ENCODE peak calls at places on chromosomes 2 and 18, in eight cellular contexts. F is coronary artery; T is thoracic aorta; Q is heart right ventricle; C is fibroblast of mammary gland; D is IMR-90; B is CD4-positive, alpha-beta memory T cell; R is GM23338. J is an unnamed sample.

GRCh38 chr2:127382836-127383235 is 4.9 kb downstream of the MAP3K2 start:
- DNase-seq in F (no peak), T (no peak), Q (no peak), C (no peak), D (no peak), B (no peak), R (no peak), J (no peak)

GRCh38 chr18:6878881-6879280 is 149.4 kb downstream of the ARHGAP28 start:
- DNase-seq in F (no peak), T (no peak), Q (no peak), C (peak; percentile 23), D (no peak), B (no peak), R (peak; percentile 47), J (no peak)

GRCh38 chr2:228548230-228548629 is 366.7 kb upstream of the SPHKAP start:
- DNase-seq in F (no peak), T (no peak), Q (no peak), C (peak; percentile 72), D (peak; percentile 41), B (no peak), R (no peak), J (peak; percentile 55)

GRCh38 chr18:13302611-13303267 is 84.2 kb downstream of the LDLRAD4 start:
- DNase-seq in F (no peak), T (no peak), Q (no peak), C (no peak), D (no peak), B (no peak), R (no peak), J (no peak)

GRCh38 chr2:75607988-75608683 is 38.4 kb upstream of the MRPL19 start:
- DNase-seq in F (no peak), T (no peak), Q (no peak), C (no peak), D (no peak), B (no peak), R (peak; percentile 55), J (no peak)

GRCh38 chr2:10868465-10869314 is 43.0 kb upstream of the KCNF1 start:
- DNase-seq in F (no peak), T (no peak), Q (no peak), C (no peak), D (peak; percentile 64), B (no peak), R (no peak), J (no peak)

GRCh38 chr2:4673025-4673489 is 969.7 kb downstream of the DCDC2C start:
- DNase-seq in F (no peak), T (no peak), Q (no peak), C (peak; percentile 1), D (no peak), B (no peak), R (peak; percentile 3), J (no peak)

GRCh38 chr18:6811816-6812215 is 82.3 kb downstream of the ARHGAP28 start:
- DNase-seq in F (no peak), T (no peak), Q (no peak), C (no peak), D (peak; percentile 35), B (no peak), R (no peak), J (no peak)

GRCh38 chr2:219544567-219544966 is 739 bp downstream of the TMEM198 start:
- DNase-seq in F (no peak), T (no peak), Q (no peak), C (no peak), D (no peak), B (no peak), R (no peak), J (no peak)

GRCh38 chr2:54497738-54498680 is 41.9 kb downstream of the SPTBN1 start:
- DNase-seq in F (no peak), T (no peak), Q (no peak), C (peak; percentile 59), D (peak; percentile 23), B (no peak), R (peak; percentile 68), J (no peak)

GRCh38 chr2:189639003-189639609 is 22.2 kb upstream of the ASNSD1 start:
- DNase-seq in F (no peak), T (no peak), Q (no peak), C (no peak), D (no peak), B (no peak), R (no peak), J (no peak)
- H3K4me3 ChIP-seq in F (no peak overlapping the region), T (no peak overlapping the region), Q (no peak overlapping the region), C (no peak overlapping the region), D (no peak overlapping the region), B (no peak overlapping the region), R (no peak overlapping the region), J (no peak overlapping the region)

DNA sequence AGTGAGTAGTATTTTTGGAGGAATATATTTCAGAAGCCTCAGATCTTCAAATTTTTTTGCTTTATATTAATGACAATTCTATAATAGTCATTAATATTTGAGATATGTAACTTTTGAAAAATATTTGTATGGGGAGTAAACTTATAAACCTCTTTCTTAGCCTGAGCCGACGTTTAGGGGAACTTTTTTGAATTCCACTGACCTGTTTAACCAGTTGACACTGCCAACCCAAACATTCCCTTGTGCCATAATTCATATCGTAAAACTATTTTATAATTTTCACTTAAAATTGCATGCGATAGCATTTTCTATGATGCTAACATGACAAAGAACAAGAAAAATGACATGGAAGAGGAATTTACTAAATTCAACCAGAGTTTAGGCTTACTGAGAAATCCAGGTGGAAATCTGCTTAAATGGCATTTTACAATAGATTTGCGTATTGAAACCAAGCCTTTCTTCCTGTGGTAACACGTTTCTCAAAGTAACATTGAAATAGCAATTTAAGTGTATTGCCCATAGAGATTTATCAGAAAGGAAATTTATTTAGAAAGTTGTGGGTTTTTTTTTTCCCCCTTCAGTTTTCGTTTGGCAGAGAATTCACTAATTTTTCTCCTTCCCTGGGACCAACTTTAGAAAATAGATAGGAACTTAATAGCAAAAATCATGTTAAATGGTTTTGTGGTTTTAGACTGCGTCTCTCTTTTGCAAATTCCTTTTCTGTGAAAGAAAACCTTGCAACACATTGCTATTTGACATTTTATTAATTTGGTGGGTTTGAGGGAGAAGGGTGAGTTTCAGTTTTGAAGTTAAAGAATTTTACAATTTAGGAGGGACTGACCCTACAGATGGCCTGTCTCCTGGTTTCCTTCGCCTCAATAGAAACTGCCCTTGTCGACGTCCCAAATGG is 77.4 kb downstream of the TANC1 start:
- DNase-seq in F (no peak), T (no peak), Q (no peak), C (peak; percentile 18), D (peak; percentile 45), B (no peak), R (no peak), J (no peak)
- H3K4me3 ChIP-seq in F (no peak overlapping the region), T (peak overlapping the region; percentile 6), Q (no peak overlapping the region), C (no peak overlapping the region), D (no peak overlapping the region), B (no peak overlapping the region), R (no peak overlapping the region), J (no peak overlapping the region)

DNA sequence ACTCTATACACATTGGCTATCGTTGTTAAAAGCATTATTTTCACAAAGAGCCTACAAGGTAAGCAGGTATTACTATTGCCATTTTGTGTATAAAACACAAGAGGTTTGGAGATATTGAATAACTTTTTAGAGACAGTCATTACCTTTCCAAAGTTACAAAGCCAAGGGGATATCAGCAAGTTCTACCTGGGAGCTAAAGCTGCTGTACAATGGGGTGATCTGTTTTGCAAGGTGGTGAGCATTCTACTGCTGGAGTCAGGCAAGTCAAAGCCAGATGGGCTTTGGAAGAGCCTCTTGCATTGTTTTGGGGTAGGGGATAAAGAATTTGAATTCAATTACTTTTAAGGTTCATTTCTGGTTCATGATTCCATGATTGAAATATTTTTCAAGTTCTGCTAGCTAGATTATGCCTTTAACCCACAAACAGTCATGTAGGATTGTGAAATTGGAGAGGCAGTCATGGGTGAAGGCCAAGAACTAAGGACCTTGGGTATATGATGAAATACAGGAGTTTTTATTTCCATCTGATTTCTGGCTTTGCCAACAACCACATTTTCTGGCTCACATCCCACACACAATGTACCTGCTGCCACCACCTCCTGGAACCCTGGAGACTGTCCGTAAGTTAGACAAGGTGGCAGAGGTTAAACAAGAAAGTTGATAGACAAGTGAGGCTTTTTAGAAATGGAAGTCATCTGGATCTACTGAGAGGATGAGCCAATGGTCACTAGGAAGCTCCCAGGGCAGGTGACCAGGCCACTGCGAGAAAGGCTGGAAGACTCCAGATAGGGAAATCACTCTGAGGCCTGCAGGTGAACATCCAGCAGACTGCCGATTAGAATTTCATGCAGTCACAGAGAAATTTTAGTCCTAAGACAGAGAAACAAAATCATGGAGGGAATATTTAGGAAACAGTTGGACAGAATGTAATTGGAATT is 402.1 kb downstream of the ALK start:
- DNase-seq in F (no peak), T (no peak), Q (no peak), C (peak; percentile 87), D (peak; percentile 84), B (no peak), R (no peak), J (peak; percentile 60)
- H3K4me3 ChIP-seq in F (no peak overlapping the region), T (no peak overlapping the region), Q (no peak overlapping the region), C (no peak overlapping the region), D (no peak overlapping the region), B (no peak overlapping the region), R (no peak overlapping the region), J (no peak overlapping the region)

GRCh38 chr2:44086639-44087036 is 82.0 kb upstream of the PPM1B start:
- DNase-seq in F (no peak), T (no peak), Q (no peak), C (no peak), D (no peak), B (no peak), R (no peak), J (no peak)
- H3K4me3 ChIP-seq in F (peak overlapping the region; percentile 64), T (peak overlapping the region; percentile 63), Q (peak overlapping the region; percentile 41), C (peak overlapping the region; percentile 39), D (no peak overlapping the region), B (no peak overlapping the region), R (peak overlapping the region; percentile 44), J (no peak overlapping the region)

GRCh38 chr2:27078267-27079194 is at the start of gene EMILIN1:
- DNase-seq in F (peak; percentile 97), T (peak; percentile 81), Q (peak; percentile 86), C (peak; percentile 96), D (peak; percentile 96), B (no peak), R (peak; percentile 56), J (peak; percentile 83)
- H3K4me3 ChIP-seq in F (peak within 1 kb of the TSS; percentile 90), T (peak within 1 kb of the TSS; percentile 77), Q (peak within 1 kb of the TSS; percentile 64), C (peak within 1 kb of the TSS; percentile 85), D (peak within 1 kb of the TSS; percentile 82), B (no peak within 1 kb of the TSS), R (peak within 1 kb of the TSS; percentile 38), J (peak within 1 kb of the TSS; percentile 84)

J was measured in skeletal muscle cell.